ENCODE peak calls at places on chromosomes 2 and 18, in five cellular contexts. H is HFF-Myc, J is astrocyte of the spinal cord, P is right cardiac atrium, T is esophagus muscularis mucosa. Z is an unnamed sample.

GRCh38 chr2:58606799-58607198 is 365.7 kb upstream of the FANCL start:
- DNase-seq in H (no peak), J (no peak), P (no peak), T (no peak), Z (peak; percentile 0)

GRCh38 chr2:66433945-66434678 is 813 bp upstream of the MEIS1 start:
- DNase-seq in H (no peak), J (peak; percentile 77), P (peak; percentile 50), T (no peak), Z (peak; percentile 38)

GRCh38 chr2:229713371-229714079 is 830 bp downstream of the DNER start:
- DNase-seq in H (no peak), J (peak; percentile 58), P (peak; percentile 40), T (no peak), Z (no peak)

GRCh38 chr2:175004980-175005832 is at the start of gene CHN1:
- DNase-seq in H (no peak), J (peak; percentile 64), P (peak; percentile 91), T (no peak), Z (peak; percentile 49)

GRCh38 chr2:74554821-74555531 is 456 bp downstream of the DOK1 start:
- DNase-seq in H (no peak), J (no peak), P (peak; percentile 61), T (no peak), Z (peak; percentile 25)

GRCh38 chr18:56226025-56226424 is 412.4 kb downstream of the TXNL1 start:
- DNase-seq in H (no peak), J (no peak), P (no peak), T (no peak), Z (no peak)

GRCh38 chr2:20491739-20492531 is 45.1 kb downstream of the RHOB start:
- DNase-seq in H (no peak), J (no peak), P (peak; percentile 49), T (no peak), Z (no peak)

GRCh38 chr2:10489842-10490555 is 41.9 kb upstream of the ODC1 start:
- DNase-seq in H (no peak), J (no peak), P (no peak), T (no peak), Z (peak; percentile 40)

GRCh38 chr2:192719630-192720029 is 524.9 kb upstream of the TMEFF2 start:
- DNase-seq in H (no peak), J (no peak), P (no peak), T (no peak), Z (no peak)

GRCh38 chr18:48634975-48635374 is 96.1 kb downstream of the CTIF start:
- DNase-seq in H (no peak), J (no peak), P (no peak), T (no peak), Z (no peak)

GRCh38 chr2:192228685-192229084 is 34.0 kb upstream of the TMEFF2 start:
- DNase-seq in H (no peak), J (no peak), P (no peak), T (no peak), Z (no peak)

GRCh38 chr2:72361042-72361441 is 213.4 kb upstream of the CYP26B1 start:
- DNase-seq in H (no peak), J (no peak), P (no peak), T (no peak), Z (no peak)

GRCh38 chr18:8188196-8188595 is 421.0 kb upstream of the RAB12 start:
- DNase-seq in H (no peak), J (peak; percentile 58), P (no peak), T (no peak), Z (peak; percentile 78)

GRCh38 chr2:73821227-73821626 is 7.5 kb upstream of the STAMBP start:
- DNase-seq in H (no peak), J (no peak), P (no peak), T (no peak), Z (no peak)

GRCh38 chr2:28318462-28319117 is 74.1 kb upstream of the FOSL2 start:
- DNase-seq in H (no peak), J (no peak), P (no peak), T (peak; percentile 72), Z (no peak)

GRCh38 chr18:35203001-35203553 is 37.8 kb upstream of the ZNF397 start:
- DNase-seq in H (no peak), J (peak; percentile 24), P (no peak), T (no peak), Z (no peak)

GRCh38 chr2:43101751-43102150 is 124.7 kb downstream of the ZFP36L2 start:
- DNase-seq in H (no peak), J (no peak), P (no peak), T (no peak), Z (no peak)

GRCh38 chr2:43100883-43101662 is 125.3 kb downstream of the ZFP36L2 start:
- DNase-seq in H (no peak), J (peak; percentile 79), P (peak; percentile 81), T (no peak), Z (no peak)

GRCh38 chr2:43103093-43103404 is 123.4 kb downstream of the ZFP36L2 start:
- DNase-seq in H (no peak), J (no peak), P (no peak), T (no peak), Z (no peak)

GRCh38 chr2:43104106-43104505 is 122.3 kb downstream of the ZFP36L2 start:
- DNase-seq in H (no peak), J (no peak), P (no peak), T (no peak), Z (no peak)

DNA sequence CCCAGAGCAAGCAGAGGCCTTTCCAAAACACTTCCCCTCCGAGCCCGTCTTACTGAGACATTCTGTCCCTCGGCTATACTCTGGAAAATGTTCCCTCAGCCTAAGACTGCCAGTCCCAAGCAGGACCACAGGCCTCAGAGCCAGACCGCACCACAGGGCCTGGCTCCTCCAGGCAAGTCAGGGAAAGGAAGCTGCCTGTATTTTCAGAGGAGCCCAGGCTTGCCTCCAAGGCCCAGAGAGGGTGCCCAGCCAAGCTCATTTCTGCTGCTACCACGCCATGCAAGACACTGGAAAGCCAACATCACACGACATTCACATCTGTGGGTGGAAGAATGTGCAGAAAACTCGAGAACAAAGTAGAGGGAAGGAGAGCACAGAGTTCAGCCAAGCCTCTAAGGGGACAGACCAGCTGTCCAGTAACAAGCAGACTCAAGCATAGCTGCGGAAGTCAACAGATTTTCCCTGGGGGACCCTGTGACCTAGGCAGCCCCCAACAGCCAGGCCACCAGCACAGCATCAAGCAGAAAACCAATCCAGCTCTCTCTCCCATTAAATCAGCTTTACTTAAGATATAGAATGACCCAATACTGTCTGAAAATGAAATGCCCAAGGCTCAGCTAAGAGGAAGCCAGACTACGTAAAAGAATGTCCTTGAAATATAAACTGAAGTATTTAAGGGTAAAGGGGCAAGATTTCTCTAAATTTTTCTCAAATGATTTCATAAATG is 123.9 kb downstream of the ZFP36L2 start:
- DNase-seq in H (no peak), J (no peak), P (peak; percentile 79), T (no peak), Z (no peak)
- H3K4me3 ChIP-seq in H (no peak overlapping the region), J (no peak overlapping the region), P (peak overlapping the region; percentile 39), T (peak overlapping the region; percentile 52), Z (no peak overlapping the region)

GRCh38 chr2:64750817-64751285 is 97.1 kb upstream of the SERTAD2 start:
- DNase-seq in H (peak; percentile 97), J (peak; percentile 100), P (peak; percentile 99), T (peak; percentile 100), Z (peak; percentile 99)
- H3K4me3 ChIP-seq in H (peak overlapping the region; percentile 75), J (peak overlapping the region; percentile 76), P (peak overlapping the region; percentile 65), T (peak overlapping the region; percentile 82), Z (peak overlapping the region; percentile 83)

DNA sequence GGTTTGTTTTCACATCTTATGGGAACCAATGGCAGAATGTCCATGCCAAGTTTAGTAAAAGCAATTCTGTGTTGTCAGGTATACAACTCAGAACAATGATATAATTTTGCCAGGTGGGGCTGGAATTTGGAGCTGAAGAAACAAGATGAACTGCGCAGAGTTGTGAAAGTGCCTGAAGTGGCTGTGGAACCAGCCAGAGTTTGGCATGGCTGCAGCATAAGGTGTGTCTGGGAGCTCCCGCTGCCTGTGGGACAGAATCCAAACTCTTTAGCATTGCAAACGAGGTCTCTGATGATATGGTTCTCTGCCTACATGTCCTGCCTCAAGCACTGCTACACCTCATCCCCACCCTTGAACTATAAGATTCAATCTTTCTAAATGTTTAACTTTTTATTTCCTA is 909.7 kb downstream of the EPHA4 start:
- DNase-seq in H (no peak), J (no peak), P (no peak), T (no peak), Z (no peak)
- H3K4me3 ChIP-seq in H (no peak overlapping the region), J (no peak overlapping the region), P (no peak overlapping the region), T (no peak overlapping the region), Z (no peak overlapping the region)

GRCh38 chr2:43507137-43507536 is 88.7 kb downstream of the THADA start:
- DNase-seq in H (no peak), J (no peak), P (no peak), T (no peak), Z (no peak)
- H3K4me3 ChIP-seq in H (no peak overlapping the region), J (no peak overlapping the region), P (no peak overlapping the region), T (no peak overlapping the region), Z (no peak overlapping the region)

GRCh38 chr2:17611036-17611435 is 70.5 kb downstream of the VSNL1 start:
- DNase-seq in H (no peak), J (no peak), P (no peak), T (no peak), Z (no peak)

GRCh38 chr2:17615728-17616351 is 75.3 kb downstream of the VSNL1 start:
- DNase-seq in H (peak; percentile 42), J (peak; percentile 65), P (no peak), T (no peak), Z (peak; percentile 15)

GRCh38 chr2:17615152-17615551 is 74.7 kb downstream of the VSNL1 start:
- DNase-seq in H (no peak), J (no peak), P (no peak), T (no peak), Z (no peak)

GRCh38 chr2:17616405-17616804 is 75.9 kb downstream of the VSNL1 start:
- DNase-seq in H (no peak), J (no peak), P (no peak), T (no peak), Z (no peak)

DNA sequence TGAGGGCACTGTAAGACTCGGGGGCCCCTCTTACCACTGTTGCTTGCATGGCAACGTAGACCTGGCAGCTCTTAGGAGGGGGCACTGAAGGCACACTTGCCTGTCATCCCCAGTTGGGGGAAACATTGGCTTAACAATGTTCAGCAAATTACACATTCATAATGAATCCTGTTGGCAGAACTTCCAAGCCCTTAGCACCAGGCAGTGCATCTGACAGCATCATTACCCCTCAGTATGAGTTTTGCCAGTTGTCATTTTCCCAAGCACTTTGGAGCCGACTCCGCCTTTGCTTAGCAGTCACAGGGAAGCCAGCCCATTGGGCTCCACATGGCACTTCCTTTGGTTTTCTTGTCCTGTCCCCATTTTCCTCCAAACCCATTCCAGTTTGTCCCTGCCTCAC is 73.7 kb downstream of the VSNL1 start:
- DNase-seq in H (no peak), J (no peak), P (no peak), T (no peak), Z (no peak)
- H3K4me3 ChIP-seq in H (no peak overlapping the region), J (no peak overlapping the region), P (no peak overlapping the region), T (no peak overlapping the region), Z (no peak overlapping the region)

DNA sequence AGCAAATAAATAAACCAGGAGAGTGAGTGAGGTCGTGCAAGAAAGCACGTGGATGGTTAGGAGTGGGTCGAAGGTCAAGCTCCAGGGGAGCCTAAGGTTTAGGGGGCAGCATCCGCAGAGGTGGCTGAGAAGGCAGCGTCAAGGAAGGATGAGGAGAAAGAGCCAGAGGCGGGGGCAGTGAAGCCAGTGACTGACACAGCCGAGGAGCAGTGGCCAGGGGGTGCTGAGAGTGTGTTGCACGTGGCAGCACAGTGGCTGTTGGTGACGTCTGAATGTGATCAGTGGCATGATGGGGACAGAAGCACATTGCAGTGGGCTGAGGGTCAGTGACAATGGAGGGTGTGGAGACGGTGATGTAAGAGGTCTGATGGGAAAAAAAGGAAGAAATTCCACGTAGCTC is 13.7 kb upstream of the FHL2 start:
- DNase-seq in H (no peak), J (no peak), P (no peak), T (no peak), Z (no peak)
- H3K4me3 ChIP-seq in H (no peak overlapping the region), J (no peak overlapping the region), P (no peak overlapping the region), T (no peak overlapping the region), Z (no peak overlapping the region)

Z was measured in brain microvascular endothelial cell.